ENCODE peak calls at places on chromosomes 7 and 10, in four cellular contexts. B is astrocyte, C is left ventricle myocardium inferior, M is SK-N-SH. N is an unnamed sample.

GRCh38 chr7:97851725-97852124 is 20.5 kb downstream of the ASNS start:
- DNase-seq in M (no peak), C (peak; percentile 21), B (no peak), N (no peak)

GRCh38 chr7:119123326-119123725 is 898.8 kb downstream of the ANKRD7 start:
- DNase-seq in B (no peak), M (no peak), C (no peak), N (no peak)

GRCh38 chr7:143382791-143383641 is 1.9 kb downstream of the ZYX start:
- DNase-seq in C (no peak), B (no peak), M (no peak), N (no peak)

GRCh38 chr7:69756235-69756634 is 158.0 kb downstream of the AUTS2 start:
- DNase-seq in B (peak; percentile 41), C (no peak), M (no peak), N (no peak)

GRCh38 chr10:71844084-71844483 is 7.0 kb downstream of the PSAP start:
- DNase-seq in B (no peak), M (no peak), C (no peak), N (no peak)

GRCh38 chr7:99791021-99791420 is 7.0 kb upstream of the CYP3A4 start:
- DNase-seq in B (no peak), C (no peak), M (no peak), N (peak; percentile 85)

GRCh38 chr7:3655635-3656034 is 354.6 kb downstream of the SDK1 start:
- DNase-seq in B (no peak), M (no peak), C (no peak), N (no peak)

GRCh38 chr7:4734587-4735365 is 40.6 kb upstream of the AP5Z1 start:
- DNase-seq in C (peak; percentile 43), B (no peak), M (no peak), N (no peak)

GRCh38 chr7:38574121-38574520 is 57.1 kb downstream of the AMPH start:
- DNase-seq in C (no peak), M (no peak), B (peak; percentile 48), N (no peak)

GRCh38 chr10:77173615-77174461 is 463.8 kb downstream of the KCNMA1 start:
- DNase-seq in C (peak; percentile 60), B (peak; percentile 43), M (peak; percentile 66), N (no peak)

GRCh38 chr7:141153231-141153630 is 79.4 kb downstream of the TMEM178B start:
- DNase-seq in B (no peak), M (no peak), C (no peak), N (no peak)

GRCh38 chr10:76547352-76547972 is 1090.1 kb downstream of the KCNMA1 start:
- DNase-seq in M (peak; percentile 60), B (peak; percentile 51), C (peak; percentile 71), N (peak; percentile 32)

GRCh38 chr7:129713544-129713943 is 102.0 kb downstream of the NRF1 start:
- DNase-seq in B (no peak), C (no peak), M (no peak), N (no peak)

GRCh38 chr10:47409171-47409865 is 25.2 kb upstream of the ZNF488 start:
- DNase-seq in M (no peak), B (no peak), C (no peak), N (no peak)

DNA sequence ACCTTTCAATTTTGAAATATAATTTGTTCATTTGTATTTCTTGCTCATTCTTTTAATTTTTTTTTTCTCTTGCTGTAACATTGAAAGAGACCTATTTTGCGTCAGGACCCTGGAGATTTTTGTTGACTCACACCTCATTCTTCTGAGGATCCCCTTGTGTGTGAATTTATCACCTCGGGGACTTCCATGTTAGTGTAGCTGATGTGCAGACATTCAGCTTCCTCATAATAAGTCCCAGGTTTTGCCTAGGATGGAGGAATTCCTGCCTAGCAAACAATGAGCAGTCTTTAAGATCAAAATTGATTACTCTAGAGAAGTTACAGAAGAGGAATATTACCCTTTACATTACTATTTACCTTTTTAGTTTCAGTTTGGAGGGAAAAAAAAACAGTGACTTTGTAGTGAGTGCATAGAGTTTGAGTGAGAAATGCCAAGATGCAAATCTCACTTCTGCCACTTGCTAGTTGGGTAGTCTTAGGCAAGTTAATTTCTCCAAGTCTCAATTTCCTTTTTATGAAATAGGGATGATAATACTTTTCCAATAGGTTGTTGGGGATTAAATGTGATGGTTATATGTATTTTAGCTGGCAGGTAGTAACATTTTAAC is 14.3 kb downstream of the TES start:
- DNase-seq in B (no peak), C (no peak), M (no peak), N (no peak)
- H3K4me3 ChIP-seq in B (peak overlapping the region; percentile 23), C (no peak overlapping the region), M (no peak overlapping the region), N (no peak overlapping the region)

GRCh38 chr10:96647466-96647865 is 60.7 kb upstream of the TM9SF3 start:
- DNase-seq in B (no peak), C (no peak), M (no peak), N (no peak)

GRCh38 chr10:96655577-96656213 is 64.6 kb downstream of the PIK3AP1 start:
- DNase-seq in C (no peak), B (no peak), M (no peak), N (no peak)

GRCh38 chr10:96650958-96651357 is 64.1 kb upstream of the TM9SF3 start:
- DNase-seq in B (no peak), M (no peak), C (no peak), N (no peak)

GRCh38 chr10:96648297-96648696 is 61.5 kb upstream of the TM9SF3 start:
- DNase-seq in C (no peak), B (no peak), M (no peak), N (no peak)

DNA sequence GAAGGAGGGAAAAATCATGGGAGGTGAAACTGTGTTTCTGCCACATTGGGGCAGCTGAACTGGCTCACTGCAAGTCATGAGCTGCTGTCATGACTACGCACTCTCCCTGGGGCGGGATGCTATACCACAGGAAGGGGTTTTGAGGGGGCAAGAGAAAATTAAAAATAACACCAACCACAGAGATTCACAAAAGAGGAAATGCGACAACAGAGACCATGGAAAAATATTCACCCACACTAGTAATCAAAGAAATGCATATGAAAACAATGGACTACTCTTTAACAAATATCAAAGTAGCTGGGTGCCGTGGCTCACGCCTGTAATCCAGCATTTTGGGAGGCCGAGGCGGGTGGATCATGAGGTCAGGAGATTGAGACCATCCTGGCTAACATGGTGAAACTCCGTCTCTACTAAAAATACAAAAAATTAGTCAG is 65.2 kb upstream of the TM9SF3 start:
- DNase-seq in M (no peak), B (no peak), C (no peak), N (no peak)
- H3K36me3 ChIP-seq in M (no peaks in the 10 kb centered on the region), B (no peaks in the 10 kb centered on the region), C (peaks cover 7% of the 10 kb centered on the region), N (no peaks in the 10 kb centered on the region)

GRCh38 chr10:118827466-118828155 is 72.8 kb upstream of the CACUL1 start:
- DNase-seq in M (no peak), B (no peak), C (no peak), N (no peak)

GRCh38 chr10:118835682-118836326 is 81.0 kb upstream of the CACUL1 start:
- DNase-seq in M (peak; percentile 51), B (peak; percentile 37), C (no peak), N (peak; percentile 77)

DNA sequence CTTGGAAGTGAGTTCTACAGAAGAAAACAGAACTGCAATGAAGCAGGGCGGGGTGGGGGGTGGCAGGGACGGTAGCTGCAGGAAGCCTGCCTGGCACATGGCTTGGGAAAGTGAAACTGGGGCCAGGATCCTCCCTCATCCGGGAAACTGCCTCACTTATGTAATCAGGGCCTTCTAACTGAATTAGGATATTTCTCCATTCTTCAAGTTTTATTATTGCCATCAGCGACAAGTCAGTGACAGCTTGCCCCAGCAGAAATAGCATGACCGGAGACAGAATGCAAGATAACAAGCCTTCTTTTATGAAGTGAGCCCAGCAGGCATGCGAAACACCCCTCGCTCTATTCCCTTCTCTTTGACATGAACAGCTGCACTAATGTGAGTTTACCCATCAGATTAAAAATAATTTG is 77.5 kb upstream of the CACUL1 start:
- DNase-seq in M (peak; percentile 84), C (peak; percentile 67), B (no peak), N (no peak)
- H3K4me3 ChIP-seq in M (no peak overlapping the region), C (peak overlapping the region; percentile 19), B (no peak overlapping the region), N (no peak overlapping the region)

DNA sequence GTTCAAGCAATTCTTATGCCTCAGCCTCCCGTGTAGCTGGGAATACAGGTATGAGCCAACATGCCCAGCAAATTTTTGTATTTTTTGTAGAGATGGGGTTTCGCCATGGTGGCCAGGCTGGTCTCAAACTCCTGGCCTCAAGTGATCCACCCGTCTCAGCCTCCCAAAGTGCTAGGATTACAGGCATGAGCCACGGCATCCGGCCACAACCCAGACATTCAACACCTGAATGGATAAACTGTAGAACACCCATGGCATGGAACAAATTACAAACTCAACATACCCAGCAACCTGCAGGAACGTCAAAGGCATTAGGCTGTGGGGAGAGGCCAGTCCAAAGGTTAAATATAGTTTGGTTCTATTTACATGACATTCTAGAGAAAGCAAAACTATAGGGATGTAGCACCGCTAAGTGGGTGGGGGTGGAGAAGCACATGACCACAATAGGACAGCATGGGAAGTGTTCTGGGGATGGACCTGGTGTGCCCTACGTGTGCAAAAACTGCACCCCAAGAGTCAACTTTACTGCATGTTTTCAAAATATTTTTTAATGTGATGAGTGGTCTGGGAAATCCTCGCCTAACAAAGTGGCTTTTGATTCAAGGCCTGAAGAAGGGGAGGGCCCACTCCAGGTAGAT is 6.5 kb upstream of the PGAM2 start:
- DNase-seq in B (no peak), M (no peak), C (peak; percentile 7), N (no peak)
- H3K36me3 ChIP-seq in B (peaks cover 2% of the 10 kb centered on the region), M (peaks cover 29% of the 10 kb centered on the region), C (peaks cover 33% of the 10 kb centered on the region), N (peaks cover 5% of the 10 kb centered on the region)

GRCh38 chr7:92848854-92849745 is 12.7 kb upstream of the CDK6 start:
- DNase-seq in B (peak; percentile 20), M (no peak), C (no peak), N (no peak)
- H3K4me3 ChIP-seq in B (no peak overlapping the region), M (no peak overlapping the region), C (no peak overlapping the region), N (no peak overlapping the region)

DNA sequence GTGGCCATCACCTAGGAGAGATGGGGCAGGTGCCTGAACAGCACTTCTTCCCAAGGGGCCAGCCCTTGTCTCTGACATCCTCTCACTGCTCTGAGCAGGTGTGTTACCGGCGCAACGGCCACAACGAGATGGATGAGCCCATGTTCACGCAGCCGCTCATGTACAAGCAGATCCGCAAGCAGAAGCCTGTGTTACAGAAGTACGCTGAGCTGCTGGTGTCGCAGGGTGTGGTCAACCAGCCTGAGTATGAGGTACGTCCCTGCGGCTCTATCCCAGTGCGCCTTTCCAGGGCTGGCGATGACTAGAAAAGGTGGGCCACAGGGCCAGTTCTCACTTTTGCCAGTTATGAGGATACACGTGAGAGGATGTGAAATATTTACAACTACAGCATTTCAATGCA is 54.3 kb upstream of the ZMIZ2 start:
- DNase-seq in M (no peak), B (no peak), C (no peak), N (no peak)
- H3K36me3 ChIP-seq in M (peaks cover 37% of the 10 kb centered on the region), B (peaks cover 6% of the 10 kb centered on the region), C (peaks cover 95% of the 10 kb centered on the region), N (peaks cover 1% of the 10 kb centered on the region)

DNA sequence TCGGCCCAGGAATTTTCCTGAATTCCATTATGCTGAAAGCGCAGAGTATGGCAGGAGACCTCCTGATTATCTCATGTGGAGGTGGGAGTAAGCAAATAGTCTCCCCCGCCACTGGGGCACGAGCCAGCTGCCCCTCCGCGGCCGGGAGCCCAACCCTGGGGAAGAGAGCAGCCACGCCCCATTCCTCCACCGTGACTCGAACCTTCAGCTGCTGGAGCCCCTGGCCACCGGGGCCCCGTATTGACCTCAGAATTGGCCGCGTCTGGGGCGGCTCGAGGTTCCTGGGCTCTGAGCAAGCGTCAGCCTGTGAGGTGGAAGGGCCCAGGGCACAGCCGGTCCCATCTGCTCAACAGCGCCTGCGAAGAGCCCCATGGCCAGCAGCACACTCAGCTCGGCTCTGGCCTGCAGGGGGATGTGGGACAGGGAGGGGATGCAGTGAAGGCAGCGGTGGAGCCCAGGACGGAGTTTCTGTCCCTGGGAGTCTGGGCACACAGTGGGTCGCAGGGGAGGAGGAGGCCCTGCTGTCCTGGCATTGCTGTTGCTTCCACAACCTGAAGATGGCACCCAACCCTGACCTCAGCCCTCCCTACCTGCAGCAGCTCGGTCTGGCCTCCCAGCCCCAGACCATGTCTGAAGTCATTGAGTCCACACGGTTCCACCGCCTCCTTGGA is 97.8 kb downstream of the CHST15 start:
- DNase-seq in M (peak; percentile 74), C (peak; percentile 31), B (peak; percentile 93), N (peak; percentile 66)
- H3K4me3 ChIP-seq in M (no peak overlapping the region), C (peak overlapping the region; percentile 39), B (peak overlapping the region; percentile 47), N (peak overlapping the region; percentile 23)